ENCODE peak calls at places on chromosomes 7 and 10, in ten cellular contexts. U, Z, K, Q, S, C, I, L, J and D are unnamed samples.
A peak's percentile ranks its signal among the peaks of the same experiment; 100 is the strongest.

GRCh38 chr10:50988792-50989191 is 85.5 kb upstream of the PRKG1 start:
- DNase-seq in I (no peak), K (no peak), J (no peak), S (no peak), C (no peak), L (no peak), Z (peak; percentile 53), Q (peak; percentile 27), U (no peak), D (no peak)

GRCh38 chr10:132432176-132432540 is 35.2 kb downstream of the PWWP2B start:
- DNase-seq in S (no peak), L (no peak), J (no peak), K (no peak), Z (no peak), Q (peak; percentile 28), U (no peak), C (no peak), I (no peak), D (no peak)

GRCh38 chr7:102040569-102040968 is 223.1 kb downstream of the CUX1 start:
- DNase-seq in Z (no peak), L (no peak), C (no peak), S (no peak), K (no peak), I (no peak), J (no peak), U (peak; percentile 35), Q (no peak), D (no peak)

GRCh38 chr7:132836746-132837145 is 245.1 kb downstream of the CHCHD3 start:
- DNase-seq in C (no peak), Z (peak; percentile 67), I (no peak), Q (no peak), U (no peak), L (no peak), S (no peak), K (no peak), J (no peak), D (no peak)

GRCh38 chr7:67462781-67463191 is 466.2 kb downstream of the TYW1 start:
- DNase-seq in S (no peak), L (peak; percentile 49), K (no peak), U (no peak), I (no peak), Q (peak; percentile 88), Z (no peak), J (no peak), C (no peak), D (peak; percentile 35)

GRCh38 chr7:128391805-128392204 is 18.0 kb downstream of the IMPDH1 start:
- DNase-seq in Q (peak; percentile 20), Z (no peak), J (no peak), U (no peak), K (no peak), I (no peak), S (no peak), C (no peak), L (no peak), D (no peak)

GRCh38 chr7:117480978-117481377 is 1.2 kb downstream of the CFTR start:
- DNase-seq in Q (no peak), J (no peak), U (no peak), C (no peak), S (no peak), I (no peak), L (no peak), Z (no peak), K (no peak), D (no peak)

GRCh38 chr7:94239661-94240234 is 154.9 kb upstream of the COL1A2 start:
- DNase-seq in Z (no peak), S (no peak), Q (no peak), I (no peak), J (peak; percentile 62), K (no peak), C (no peak), L (peak; percentile 66), U (peak; percentile 27), D (no peak)

DNA sequence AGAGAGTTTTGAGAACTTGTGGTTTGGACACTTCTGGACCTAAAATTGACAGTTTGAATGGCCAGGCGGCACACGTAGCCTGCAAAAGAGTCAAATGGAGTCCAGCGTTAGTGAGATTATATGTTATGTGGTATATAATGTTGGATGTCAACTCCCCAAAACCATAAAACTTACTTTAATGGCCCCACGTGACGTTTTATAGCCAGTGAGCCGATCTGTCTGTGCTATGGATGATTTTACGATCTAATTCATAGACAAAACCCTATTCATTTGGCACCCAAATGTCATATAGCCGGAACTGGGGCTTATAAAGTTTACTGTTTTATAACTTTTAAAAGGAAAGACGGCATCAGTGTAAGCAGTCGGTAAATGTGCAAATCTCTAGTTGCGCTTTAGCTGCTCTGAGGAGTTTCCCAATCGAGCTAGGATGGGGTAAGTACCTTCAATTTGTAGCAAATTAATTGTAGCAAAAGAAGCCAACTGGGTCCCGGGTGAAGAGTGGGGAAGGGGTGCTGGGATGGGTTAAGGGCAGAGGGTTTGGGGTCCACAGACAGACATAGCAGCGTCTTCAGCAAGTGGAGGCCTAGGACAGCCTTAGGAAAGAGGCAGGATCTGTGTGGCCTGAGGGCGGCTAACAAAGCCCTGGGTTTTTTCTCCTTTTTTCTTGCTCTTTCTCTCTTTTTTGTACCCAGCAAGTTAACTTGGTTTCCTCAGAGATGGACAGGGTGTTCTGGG is 3.2 kb downstream of the HOXA5 start:
- DNase-seq in L (no peak), U (no peak), Q (no peak), S (no peak), C (peak; percentile 77), Z (no peak), K (peak; percentile 32), J (no peak), I (no peak), D (no peak)
- H3K27ac ChIP-seq in L (peak overlapping the region; percentile 95), U (no peak overlapping the region), Q (no peak overlapping the region), S (no peak overlapping the region), C (peak overlapping the region; percentile 85), Z (peak overlapping the region; percentile 94), K (no peak overlapping the region), J (peak overlapping the region; percentile 52), I (peak overlapping the region; percentile 66), D (no peak overlapping the region)

GRCh38 chr7:6154542-6155404 is 117.7 kb downstream of the CYTH3 start:
- DNase-seq in L (no peak), C (peak; percentile 41), I (no peak), Z (no peak), S (no peak), J (no peak), U (no peak), K (no peak), Q (peak; percentile 41), D (no peak)

GRCh38 chr7:6148724-6149360 is 117.7 kb downstream of the ANKRD61 start:
- DNase-seq in Z (no peak), J (no peak), Q (no peak), K (no peak), I (no peak), C (no peak), L (no peak), U (no peak), S (no peak), D (no peak)

GRCh38 chr7:6149996-6150395 is 118.8 kb downstream of the ANKRD61 start:
- DNase-seq in J (no peak), U (no peak), K (no peak), Q (no peak), L (no peak), C (peak; percentile 29), Z (no peak), S (no peak), I (no peak), D (no peak)

GRCh38 chr7:6153646-6154541 is 118.5 kb downstream of the CYTH3 start:
- DNase-seq in S (no peak), C (no peak), Z (no peak), L (no peak), K (no peak), Q (no peak), J (no peak), U (no peak), I (no peak), D (no peak)

DNA sequence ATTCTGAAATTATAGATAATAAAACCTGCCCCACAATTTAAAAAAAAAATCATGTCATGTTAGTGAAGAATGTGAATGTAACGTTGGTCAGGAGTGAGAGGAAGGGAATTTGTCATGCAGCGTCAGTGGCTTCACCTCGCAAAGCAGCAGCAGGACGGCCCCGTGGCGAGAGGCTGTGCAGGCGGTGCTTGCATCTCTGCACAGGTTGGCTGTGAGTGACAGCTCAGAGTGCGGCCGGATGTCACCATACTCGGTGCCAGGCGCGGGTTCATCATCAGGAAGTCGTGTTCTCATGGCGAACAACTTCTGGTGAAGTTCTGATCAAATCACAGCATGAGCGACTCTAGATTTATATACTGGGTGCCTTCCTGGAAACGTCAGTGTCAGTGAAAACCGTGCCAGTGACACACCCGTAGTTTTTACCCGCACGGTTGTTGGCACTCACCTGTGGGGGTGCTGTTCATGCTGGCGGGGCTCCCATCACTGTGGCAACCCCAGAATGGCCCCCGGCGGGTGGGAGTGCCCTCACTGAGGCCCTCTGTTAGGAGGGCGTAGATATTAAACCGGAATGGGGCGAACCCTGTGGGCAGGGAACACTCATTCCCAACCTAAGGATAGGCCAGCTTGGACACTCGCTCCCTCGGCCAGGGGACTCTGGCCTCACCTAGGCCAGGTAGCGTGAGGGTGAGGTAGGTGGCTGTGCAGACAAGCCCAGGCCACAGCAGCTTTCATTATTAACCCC is 120.3 kb downstream of the CYTH3 start:
- DNase-seq in I (no peak), U (no peak), C (no peak), Q (no peak), S (no peak), Z (no peak), J (no peak), K (no peak), L (no peak), D (no peak)
- H3K36me3 ChIP-seq in I (peaks cover 76% of the 10 kb centered on the region), U (peaks cover 100% of the 10 kb centered on the region), C (peaks cover 99% of the 10 kb centered on the region), Q (peaks cover 92% of the 10 kb centered on the region), S (peaks cover 3% of the 10 kb centered on the region), Z (peaks cover 78% of the 10 kb centered on the region), J (peaks cover 98% of the 10 kb centered on the region), K (peaks cover 82% of the 10 kb centered on the region), L (peaks cover 100% of the 10 kb centered on the region), D (peaks cover 60% of the 10 kb centered on the region)

DNA sequence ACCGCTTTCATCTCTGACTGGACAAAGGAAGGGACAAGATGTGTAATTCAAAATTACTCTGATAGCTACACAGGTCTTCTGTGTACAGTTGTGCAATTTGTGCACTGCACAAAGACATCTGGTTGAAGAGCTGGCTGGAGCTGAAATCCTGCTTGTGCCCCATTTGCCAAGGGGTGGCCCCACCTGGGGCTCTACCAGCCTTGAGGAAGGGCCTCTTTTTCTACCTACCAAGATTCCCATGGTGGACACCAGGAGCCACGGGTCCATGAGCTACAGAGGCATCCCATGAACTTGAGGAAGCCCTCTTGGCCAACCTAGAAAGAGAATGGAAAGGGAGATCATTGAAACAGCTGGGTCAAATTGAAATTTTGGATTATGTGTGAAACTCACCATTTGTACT is 43.2 kb downstream of the HHEX start:
- DNase-seq in I (no peak), Z (no peak), K (no peak), L (no peak), U (no peak), C (no peak), Q (no peak), J (no peak), S (no peak), D (no peak)
- H3K27me3 ChIP-seq in I (no peaks in the 10 kb centered on the region), Z (no peaks in the 10 kb centered on the region), K (no peaks in the 10 kb centered on the region), L (no peaks in the 10 kb centered on the region), U (peaks cover 7% of the 10 kb centered on the region), C (no peaks in the 10 kb centered on the region), Q (no peaks in the 10 kb centered on the region), J (no peaks in the 10 kb centered on the region), S (no peaks in the 10 kb centered on the region), D (no peaks in the 10 kb centered on the region)

DNA sequence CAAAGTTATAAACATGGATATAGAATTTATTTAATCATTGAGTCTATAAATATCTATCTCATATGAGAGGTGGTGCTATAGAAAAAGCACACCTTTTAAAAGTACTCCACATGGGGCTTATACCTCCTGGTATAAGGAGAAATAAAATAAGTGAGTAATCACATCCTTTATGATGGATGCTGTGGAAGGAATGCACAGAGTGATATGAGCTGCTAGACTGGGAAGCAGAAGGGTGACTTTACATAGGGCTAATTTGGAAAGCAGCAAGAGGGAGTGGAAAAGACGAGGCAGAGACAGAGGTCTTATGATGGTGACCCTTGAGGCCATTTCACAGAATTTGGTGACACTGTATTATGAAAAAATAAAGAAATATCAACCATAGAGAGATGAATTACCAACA is 59.4 kb upstream of the AHR start:
- DNase-seq in Z (no peak), U (no peak), Q (no peak), S (no peak), I (no peak), J (no peak), K (no peak), C (no peak), L (no peak), D (no peak)
- H3K27ac ChIP-seq in Z (no peak overlapping the region), U (no peak overlapping the region), Q (no peak overlapping the region), S (no peak overlapping the region), I (no peak overlapping the region), J (no peak overlapping the region), K (no peak overlapping the region), C (no peak overlapping the region), L (no peak overlapping the region), D (no peak overlapping the region)